ENCODE peak calls at places on chromosome 6, in nine cellular contexts. One of them, this sample, is unnamed.

GRCh38 chr6:161373905-161374451 is 100.1 kb upstream of the AGPAT4 start:
- DNase-seq in effector memory CD4-positive, alpha-beta T cell: peak; percentile 23
- DNase-seq in hepatic stellate cell: peak; percentile 69
- DNase-seq in mammary epithelial cell: peak; percentile 50
- DNase-seq in stimulated activated CD4-positive, alpha-beta T cell treated with anti-CD3 and anti-CD28 coated beads, Interleukin-12 subunit alpha, Interleukin-12 subunit beta, amount 100 ng/mL, for 24 hours: peak; percentile 64
- DNase-seq in A172: peak; percentile 60
- DNase-seq in endothelial cell: peak; percentile 80
- DNase-seq in breast epithelium: peak; percentile 72
- DNase-seq in HepG2: peak; percentile 53
- DNase-seq in this sample: peak; percentile 80

GRCh38 chr6:83378621-83379388 is 52.0 kb downstream of the ME1 start:
- DNase-seq in A172: peak; percentile 41
- DNase-seq in mammary epithelial cell: peak; percentile 73
- DNase-seq in effector memory CD4-positive, alpha-beta T cell: no peak
- DNase-seq in breast epithelium: no peak
- DNase-seq in HepG2: no peak
- DNase-seq in hepatic stellate cell: peak; percentile 16
- DNase-seq in stimulated activated CD4-positive, alpha-beta T cell treated with anti-CD3 and anti-CD28 coated beads, Interleukin-12 subunit alpha, Interleukin-12 subunit beta, amount 100 ng/mL, for 24 hours: no peak
- DNase-seq in endothelial cell: no peak
- DNase-seq in this sample: no peak

GRCh38 chr6:159117031-159117430 is 52.2 kb upstream of the FNDC1 start:
- DNase-seq in endothelial cell: no peak
- DNase-seq in stimulated activated CD4-positive, alpha-beta T cell treated with anti-CD3 and anti-CD28 coated beads, Interleukin-12 subunit alpha, Interleukin-12 subunit beta, amount 100 ng/mL, for 24 hours: no peak
- DNase-seq in breast epithelium: no peak
- DNase-seq in hepatic stellate cell: no peak
- DNase-seq in mammary epithelial cell: peak; percentile 46
- DNase-seq in effector memory CD4-positive, alpha-beta T cell: no peak
- DNase-seq in A172: no peak
- DNase-seq in HepG2: no peak
- DNase-seq in this sample: no peak

GRCh38 chr6:145929037-145929633 is 35.0 kb downstream of the SHPRH start:
- DNase-seq in effector memory CD4-positive, alpha-beta T cell: no peak
- DNase-seq in HepG2: peak; percentile 49
- DNase-seq in stimulated activated CD4-positive, alpha-beta T cell treated with anti-CD3 and anti-CD28 coated beads, Interleukin-12 subunit alpha, Interleukin-12 subunit beta, amount 100 ng/mL, for 24 hours: no peak
- DNase-seq in endothelial cell: no peak
- DNase-seq in mammary epithelial cell: peak; percentile 5
- DNase-seq in breast epithelium: no peak
- DNase-seq in hepatic stellate cell: peak; percentile 1
- DNase-seq in A172: peak; percentile 17
- DNase-seq in this sample: peak; percentile 58

GRCh38 chr6:152268846-152269442 is 368.2 kb downstream of the SYNE1 start:
- DNase-seq in A172: no peak
- DNase-seq in hepatic stellate cell: no peak
- DNase-seq in mammary epithelial cell: peak; percentile 52
- DNase-seq in breast epithelium: no peak
- DNase-seq in stimulated activated CD4-positive, alpha-beta T cell treated with anti-CD3 and anti-CD28 coated beads, Interleukin-12 subunit alpha, Interleukin-12 subunit beta, amount 100 ng/mL, for 24 hours: no peak
- DNase-seq in endothelial cell: no peak
- DNase-seq in effector memory CD4-positive, alpha-beta T cell: no peak
- DNase-seq in HepG2: no peak
- DNase-seq in this sample: no peak

GRCh38 chr6:92667843-92668242 is 751.5 kb downstream of the EPHA7 start:
- DNase-seq in mammary epithelial cell: no peak
- DNase-seq in A172: no peak
- DNase-seq in stimulated activated CD4-positive, alpha-beta T cell treated with anti-CD3 and anti-CD28 coated beads, Interleukin-12 subunit alpha, Interleukin-12 subunit beta, amount 100 ng/mL, for 24 hours: no peak
- DNase-seq in hepatic stellate cell: no peak
- DNase-seq in breast epithelium: no peak
- DNase-seq in endothelial cell: no peak
- DNase-seq in HepG2: no peak
- DNase-seq in effector memory CD4-positive, alpha-beta T cell: no peak
- DNase-seq in this sample: no peak

GRCh38 chr6:33577106-33577535 is 3.0 kb downstream of the BAK1 start:
- DNase-seq in stimulated activated CD4-positive, alpha-beta T cell treated with anti-CD3 and anti-CD28 coated beads, Interleukin-12 subunit alpha, Interleukin-12 subunit beta, amount 100 ng/mL, for 24 hours: peak; percentile 40
- DNase-seq in hepatic stellate cell: no peak
- DNase-seq in mammary epithelial cell: peak; percentile 27
- DNase-seq in effector memory CD4-positive, alpha-beta T cell: no peak
- DNase-seq in breast epithelium: no peak
- DNase-seq in HepG2: no peak
- DNase-seq in A172: peak; percentile 33
- DNase-seq in endothelial cell: no peak
- DNase-seq in this sample: no peak

GRCh38 chr6:111605100-111605748 is 454 bp downstream of the TRAF3IP2 start:
- DNase-seq in hepatic stellate cell: peak; percentile 63
- DNase-seq in stimulated activated CD4-positive, alpha-beta T cell treated with anti-CD3 and anti-CD28 coated beads, Interleukin-12 subunit alpha, Interleukin-12 subunit beta, amount 100 ng/mL, for 24 hours: no peak
- DNase-seq in A172: no peak
- DNase-seq in HepG2: no peak
- DNase-seq in breast epithelium: peak; percentile 59
- DNase-seq in mammary epithelial cell: peak; percentile 54
- DNase-seq in endothelial cell: peak; percentile 38
- DNase-seq in effector memory CD4-positive, alpha-beta T cell: no peak
- DNase-seq in this sample: peak; percentile 72

GRCh38 chr6:63307581-63308246 is 12.1 kb downstream of the LGSN start:
- DNase-seq in HepG2: peak; percentile 72
- DNase-seq in stimulated activated CD4-positive, alpha-beta T cell treated with anti-CD3 and anti-CD28 coated beads, Interleukin-12 subunit alpha, Interleukin-12 subunit beta, amount 100 ng/mL, for 24 hours: no peak
- DNase-seq in endothelial cell: peak; percentile 8
- DNase-seq in effector memory CD4-positive, alpha-beta T cell: no peak
- DNase-seq in breast epithelium: no peak
- DNase-seq in A172: peak; percentile 51
- DNase-seq in hepatic stellate cell: peak; percentile 45
- DNase-seq in mammary epithelial cell: peak; percentile 37
- DNase-seq in this sample: peak; percentile 46

GRCh38 chr6:138001750-138002349 is 105.4 kb downstream of the PERP start:
- DNase-seq in stimulated activated CD4-positive, alpha-beta T cell treated with anti-CD3 and anti-CD28 coated beads, Interleukin-12 subunit alpha, Interleukin-12 subunit beta, amount 100 ng/mL, for 24 hours: peak; percentile 57
- DNase-seq in breast epithelium: peak; percentile 59
- DNase-seq in HepG2: peak; percentile 44
- DNase-seq in A172: peak; percentile 44
- DNase-seq in endothelial cell: peak; percentile 52
- DNase-seq in mammary epithelial cell: peak; percentile 43
- DNase-seq in effector memory CD4-positive, alpha-beta T cell: peak; percentile 32
- DNase-seq in hepatic stellate cell: peak; percentile 22
- DNase-seq in this sample: peak; percentile 72

GRCh38 chr6:150753404-150754184 is 111.9 kb upstream of the MTHFD1L start:
- DNase-seq in stimulated activated CD4-positive, alpha-beta T cell treated with anti-CD3 and anti-CD28 coated beads, Interleukin-12 subunit alpha, Interleukin-12 subunit beta, amount 100 ng/mL, for 24 hours: no peak
- DNase-seq in HepG2: no peak
- DNase-seq in effector memory CD4-positive, alpha-beta T cell: no peak
- DNase-seq in mammary epithelial cell: no peak
- DNase-seq in hepatic stellate cell: no peak
- DNase-seq in endothelial cell: no peak
- DNase-seq in breast epithelium: no peak
- DNase-seq in A172: no peak
- DNase-seq in this sample: peak; percentile 30

GRCh38 chr6:44537306-44538049 is 150.0 kb downstream of the CDC5L start:
- DNase-seq in stimulated activated CD4-positive, alpha-beta T cell treated with anti-CD3 and anti-CD28 coated beads, Interleukin-12 subunit alpha, Interleukin-12 subunit beta, amount 100 ng/mL, for 24 hours: no peak
- DNase-seq in HepG2: no peak
- DNase-seq in hepatic stellate cell: no peak
- DNase-seq in A172: no peak
- DNase-seq in endothelial cell: no peak
- DNase-seq in mammary epithelial cell: peak; percentile 5
- DNase-seq in effector memory CD4-positive, alpha-beta T cell: no peak
- DNase-seq in breast epithelium: no peak
- DNase-seq in this sample: no peak

GRCh38 chr6:90068835-90069478 is 174.7 kb downstream of the GJA10 start:
- DNase-seq in breast epithelium: no peak
- DNase-seq in A172: peak; percentile 33
- DNase-seq in hepatic stellate cell: no peak
- DNase-seq in stimulated activated CD4-positive, alpha-beta T cell treated with anti-CD3 and anti-CD28 coated beads, Interleukin-12 subunit alpha, Interleukin-12 subunit beta, amount 100 ng/mL, for 24 hours: no peak
- DNase-seq in HepG2: no peak
- DNase-seq in mammary epithelial cell: no peak
- DNase-seq in effector memory CD4-positive, alpha-beta T cell: no peak
- DNase-seq in endothelial cell: no peak
- DNase-seq in this sample: no peak

GRCh38 chr6:9100869-9101575 is 665.7 kb upstream of the SLC35B3 start:
- DNase-seq in A172: no peak
- DNase-seq in endothelial cell: no peak
- DNase-seq in hepatic stellate cell: no peak
- DNase-seq in effector memory CD4-positive, alpha-beta T cell: no peak
- DNase-seq in stimulated activated CD4-positive, alpha-beta T cell treated with anti-CD3 and anti-CD28 coated beads, Interleukin-12 subunit alpha, Interleukin-12 subunit beta, amount 100 ng/mL, for 24 hours: no peak
- DNase-seq in HepG2: no peak
- DNase-seq in mammary epithelial cell: no peak
- DNase-seq in breast epithelium: no peak
- DNase-seq in this sample: no peak

GRCh38 chr6:3426817-3427739 is 29.8 kb downstream of the SLC22A23 start:
- DNase-seq in stimulated activated CD4-positive, alpha-beta T cell treated with anti-CD3 and anti-CD28 coated beads, Interleukin-12 subunit alpha, Interleukin-12 subunit beta, amount 100 ng/mL, for 24 hours: no peak
- DNase-seq in effector memory CD4-positive, alpha-beta T cell: no peak
- DNase-seq in hepatic stellate cell: no peak
- DNase-seq in breast epithelium: no peak
- DNase-seq in HepG2: no peak
- DNase-seq in A172: no peak
- DNase-seq in endothelial cell: no peak
- DNase-seq in mammary epithelial cell: no peak
- DNase-seq in this sample: no peak

GRCh38 chr6:68901044-68901443 is 266.0 kb downstream of the ADGRB3 start:
- DNase-seq in stimulated activated CD4-positive, alpha-beta T cell treated with anti-CD3 and anti-CD28 coated beads, Interleukin-12 subunit alpha, Interleukin-12 subunit beta, amount 100 ng/mL, for 24 hours: no peak
- DNase-seq in endothelial cell: no peak
- DNase-seq in effector memory CD4-positive, alpha-beta T cell: no peak
- DNase-seq in hepatic stellate cell: no peak
- DNase-seq in breast epithelium: no peak
- DNase-seq in A172: no peak
- DNase-seq in mammary epithelial cell: no peak
- DNase-seq in HepG2: no peak
- DNase-seq in this sample: no peak

GRCh38 chr6:46013639-46014038 is 2.0 kb downstream of the CLIC5 start:
- DNase-seq in effector memory CD4-positive, alpha-beta T cell: no peak
- DNase-seq in breast epithelium: no peak
- DNase-seq in HepG2: no peak
- DNase-seq in mammary epithelial cell: no peak
- DNase-seq in endothelial cell: no peak
- DNase-seq in A172: no peak
- DNase-seq in stimulated activated CD4-positive, alpha-beta T cell treated with anti-CD3 and anti-CD28 coated beads, Interleukin-12 subunit alpha, Interleukin-12 subunit beta, amount 100 ng/mL, for 24 hours: no peak
- DNase-seq in hepatic stellate cell: no peak
- DNase-seq in this sample: no peak

GRCh38 chr6:79544299-79544927 is 7.2 kb upstream of the LCA5 start:
- DNase-seq in breast epithelium: no peak
- DNase-seq in mammary epithelial cell: peak; percentile 54
- DNase-seq in stimulated activated CD4-positive, alpha-beta T cell treated with anti-CD3 and anti-CD28 coated beads, Interleukin-12 subunit alpha, Interleukin-12 subunit beta, amount 100 ng/mL, for 24 hours: no peak
- DNase-seq in A172: no peak
- DNase-seq in hepatic stellate cell: no peak
- DNase-seq in endothelial cell: no peak
- DNase-seq in effector memory CD4-positive, alpha-beta T cell: no peak
- DNase-seq in HepG2: no peak
- DNase-seq in this sample: no peak

GRCh38 chr6:64170326-64170725 is 534.7 kb downstream of the PHF3 start:
- DNase-seq in A172: no peak
- DNase-seq in breast epithelium: no peak
- DNase-seq in stimulated activated CD4-positive, alpha-beta T cell treated with anti-CD3 and anti-CD28 coated beads, Interleukin-12 subunit alpha, Interleukin-12 subunit beta, amount 100 ng/mL, for 24 hours: no peak
- DNase-seq in endothelial cell: no peak
- DNase-seq in effector memory CD4-positive, alpha-beta T cell: no peak
- DNase-seq in mammary epithelial cell: no peak
- DNase-seq in HepG2: no peak
- DNase-seq in hepatic stellate cell: no peak
- DNase-seq in this sample: no peak

GRCh38 chr6:128508588-128509296 is 11.7 kb downstream of the PTPRK start:
- DNase-seq in effector memory CD4-positive, alpha-beta T cell: no peak
- DNase-seq in HepG2: peak; percentile 97
- DNase-seq in mammary epithelial cell: peak; percentile 95
- DNase-seq in A172: peak; percentile 90
- DNase-seq in endothelial cell: no peak
- DNase-seq in stimulated activated CD4-positive, alpha-beta T cell treated with anti-CD3 and anti-CD28 coated beads, Interleukin-12 subunit alpha, Interleukin-12 subunit beta, amount 100 ng/mL, for 24 hours: no peak
- DNase-seq in breast epithelium: no peak
- DNase-seq in hepatic stellate cell: peak; percentile 60
- DNase-seq in this sample: peak; percentile 48

GRCh38 chr6:37516076-37516919 is 16.6 kb upstream of the CCDC167 start:
- DNase-seq in A172: peak; percentile 72
- DNase-seq in hepatic stellate cell: no peak
- DNase-seq in endothelial cell: no peak
- DNase-seq in HepG2: peak; percentile 39
- DNase-seq in breast epithelium: peak; percentile 83
- DNase-seq in effector memory CD4-positive, alpha-beta T cell: peak; percentile 93
- DNase-seq in stimulated activated CD4-positive, alpha-beta T cell treated with anti-CD3 and anti-CD28 coated beads, Interleukin-12 subunit alpha, Interleukin-12 subunit beta, amount 100 ng/mL, for 24 hours: peak; percentile 82
- DNase-seq in mammary epithelial cell: peak; percentile 48
- DNase-seq in this sample: peak; percentile 22

GRCh38 chr6:112432853-112433252 is 85.7 kb downstream of the RFPL4B start:
- DNase-seq in HepG2: no peak
- DNase-seq in hepatic stellate cell: no peak
- DNase-seq in endothelial cell: no peak
- DNase-seq in mammary epithelial cell: no peak
- DNase-seq in effector memory CD4-positive, alpha-beta T cell: no peak
- DNase-seq in A172: no peak
- DNase-seq in stimulated activated CD4-positive, alpha-beta T cell treated with anti-CD3 and anti-CD28 coated beads, Interleukin-12 subunit alpha, Interleukin-12 subunit beta, amount 100 ng/mL, for 24 hours: no peak
- DNase-seq in breast epithelium: no peak
- DNase-seq in this sample: no peak